ENCODE peak calls at places on chromosome 15, in five cellular contexts. I is activated CD4-positive, alpha-beta T cell treated with anti-CD3 and anti-CD28 coated beads, Interleukin-2, amount 50 U/mL, for 24 hours; F is stimulated activated CD4-positive, alpha-beta T cell treated with anti-CD3 and anti-CD28 coated beads, Interleukin-1b, Interleukin-23, amount 100 ng/mL, for 4 hours; V is Ammon's horn; C is activated T-helper 9 cell treated with anti-CD3 and anti-CD28 coated beads, Interleukin-2, amount 50 U/mL, for 16 hours. S is an unnamed sample.
A peak's percentile ranks its signal among the peaks of the same experiment; 100 is the strongest.

GRCh38 chr15:85388962-85389361 is 8.6 kb downstream of the AKAP13 start:
- DNase-seq in I (no peak), F (no peak), V (no peak), C (no peak), S (no peak)

GRCh38 chr15:70995383-70995965 is 102.8 kb downstream of the LRRC49 start:
- DNase-seq in I (no peak), F (no peak), V (no peak), C (no peak), S (no peak)

GRCh38 chr15:53759333-53759975 is at the start of gene WDR72:
- DNase-seq in I (no peak), F (no peak), V (no peak), C (no peak), S (peak; percentile 60)

GRCh38 chr15:35170216-35170615 is 85.1 kb upstream of the NANOGP8 start:
- DNase-seq in I (no peak), F (no peak), V (peak; percentile 17), C (no peak), S (no peak)

GRCh38 chr15:46900992-46901391 is 816.3 kb upstream of the SEMA6D start:
- DNase-seq in I (no peak), F (no peak), V (no peak), C (no peak), S (no peak)

GRCh38 chr15:79431636-79432344 is at the start of gene MINAR1:
- DNase-seq in I (no peak), F (no peak), V (no peak), C (no peak), S (no peak)

GRCh38 chr15:63223463-63223862 is 34.1 kb downstream of the RAB8B start:
- DNase-seq in I (no peak), F (no peak), V (no peak), C (no peak), S (no peak)

GRCh38 chr15:77611767-77612166 is 20.9 kb downstream of the LINGO1 start:
- DNase-seq in I (no peak), F (no peak), V (peak; percentile 59), C (no peak), S (no peak)

GRCh38 chr15:42608110-42608531 is 32.7 kb downstream of the STARD9 start:
- DNase-seq in I (peak; percentile 17), F (no peak), V (peak; percentile 29), C (peak; percentile 1), S (no peak)

GRCh38 chr15:101463265-101463664 is 26.2 kb downstream of the PCSK6 start:
- DNase-seq in I (no peak), F (no peak), V (no peak), C (no peak), S (no peak)

GRCh38 chr15:56759450-56759845 is 26.1 kb upstream of the ZNF280D start:
- DNase-seq in I (no peak), F (no peak), V (peak; percentile 18), C (no peak), S (peak; percentile 49)

GRCh38 chr15:49232407-49232806 is 62.4 kb downstream of the GALK2 start:
- DNase-seq in I (no peak), F (no peak), V (no peak), C (no peak), S (no peak)

GRCh38 chr15:52295421-52295991 is at the start of gene MYO5C:
- DNase-seq in I (no peak), F (no peak), V (no peak), C (no peak), S (peak; percentile 91)

S was measured in right lobe of liver.